ENCODE peak calls at places on chromosomes 3 and 15, in seven cellular contexts. O, I, R, C, K, X and N are unnamed samples.

GRCh38 chr15:42140383-42141070 is 15.9 kb downstream of the PLA2G4F start:
- DNase-seq in O (no peak), I (no peak), R (no peak), C (no peak), K (no peak), X (no peak), N (no peak)

GRCh38 chr3:39644176-39644575 is 165.2 kb upstream of the MYRIP start:
- DNase-seq in O (no peak), I (no peak), R (peak; percentile 92), C (no peak), K (peak; percentile 79), X (no peak), N (no peak)

GRCh38 chr3:115074502-115074901 is 72.6 kb downstream of the ZBTB20 start:
- DNase-seq in O (no peak), I (no peak), R (peak; percentile 32), C (no peak), K (peak; percentile 81), X (no peak), N (no peak)

GRCh38 chr3:184513276-184514150 is 48.1 kb upstream of the EPHB3 start:
- DNase-seq in O (peak; percentile 67), I (no peak), R (peak; percentile 67), C (peak; percentile 84), K (peak; percentile 71), X (peak; percentile 82), N (peak; percentile 89)

GRCh38 chr3:197023998-197024651 is 5.5 kb downstream of the MELTF start:
- DNase-seq in O (no peak), I (no peak), R (no peak), C (no peak), K (no peak), X (no peak), N (no peak)

GRCh38 chr3:71309342-71309741 is 274.2 kb downstream of the FOXP1 start:
- DNase-seq in O (no peak), I (no peak), R (peak; percentile 31), C (no peak), K (no peak), X (peak; percentile 71), N (no peak)

GRCh38 chr3:60555704-60556340 is 695.4 kb downstream of the FHIT start:
- DNase-seq in O (no peak), I (no peak), R (peak; percentile 15), C (no peak), K (peak; percentile 52), X (no peak), N (no peak)

GRCh38 chr15:49843725-49844124 is 222.9 kb downstream of the DTWD1 start:
- DNase-seq in O (no peak), I (no peak), R (no peak), C (no peak), K (no peak), X (no peak), N (no peak)

GRCh38 chr3:43286886-43287301 is 554 bp downstream of the SNRK start:
- DNase-seq in O (no peak), I (no peak), R (peak; percentile 12), C (peak; percentile 3), K (peak; percentile 18), X (peak; percentile 22), N (peak; percentile 6)

GRCh38 chr15:24856397-24857093 is 98.2 kb upstream of the SNRPN start:
- DNase-seq in O (no peak), I (no peak), R (no peak), C (peak; percentile 48), K (peak; percentile 10), X (peak; percentile 28), N (no peak)

GRCh38 chr3:193548406-193548805 is 6.3 kb downstream of the ATP13A4 start:
- DNase-seq in O (no peak), I (no peak), R (no peak), C (no peak), K (no peak), X (peak; percentile 38), N (peak; percentile 74)